ENCODE peak calls at places on chromosomes 2 and 18, in eight cellular contexts. One of them, this sample, is unnamed.

GRCh38 chr2:12381543-12382323 is 335.0 kb upstream of the TRIB2 start:
- DNase-seq in HFFc6: no peak
- DNase-seq in stimulated activated CD4-positive, alpha-beta T cell treated with anti-CD3 and anti-CD28 coated beads, TNF-alpha, amount 100 ng/mL, for 24 hours: no peak
- DNase-seq in activated CD4-positive, alpha-beta T cell treated with anti-CD3 and anti-CD28 coated beads, Interleukin-2, amount 10 ng/mL, durations not matched to agents 24 days and 14 days: no peak
- DNase-seq in sciatic nerve: no peak
- DNase-seq in endodermal cell: peak
- DNase-seq in AG08396: no peak
- DNase-seq in small intestine: no peak
- DNase-seq in this sample: no peak

GRCh38 chr2:24421668-24422067 is 61.3 kb upstream of the ITSN2 start:
- DNase-seq in HFFc6: peak
- DNase-seq in stimulated activated CD4-positive, alpha-beta T cell treated with anti-CD3 and anti-CD28 coated beads, TNF-alpha, amount 100 ng/mL, for 24 hours: peak
- DNase-seq in activated CD4-positive, alpha-beta T cell treated with anti-CD3 and anti-CD28 coated beads, Interleukin-2, amount 10 ng/mL, durations not matched to agents 24 days and 14 days: peak
- DNase-seq in sciatic nerve: peak
- DNase-seq in endodermal cell: peak
- DNase-seq in AG08396: peak
- DNase-seq in small intestine: peak
- DNase-seq in this sample: no peak

GRCh38 chr18:54269924-54270844 is 867 bp downstream of the POLI start:
- DNase-seq in HFFc6: peak
- DNase-seq in stimulated activated CD4-positive, alpha-beta T cell treated with anti-CD3 and anti-CD28 coated beads, TNF-alpha, amount 100 ng/mL, for 24 hours: no peak
- DNase-seq in activated CD4-positive, alpha-beta T cell treated with anti-CD3 and anti-CD28 coated beads, Interleukin-2, amount 10 ng/mL, durations not matched to agents 24 days and 14 days: peak
- DNase-seq in sciatic nerve: no peak
- DNase-seq in endodermal cell: peak
- DNase-seq in AG08396: peak
- DNase-seq in small intestine: peak
- DNase-seq in this sample: peak

GRCh38 chr18:78769502-78770113 is 210.0 kb upstream of the SALL3 start:
- DNase-seq in HFFc6: no peak
- DNase-seq in stimulated activated CD4-positive, alpha-beta T cell treated with anti-CD3 and anti-CD28 coated beads, TNF-alpha, amount 100 ng/mL, for 24 hours: no peak
- DNase-seq in activated CD4-positive, alpha-beta T cell treated with anti-CD3 and anti-CD28 coated beads, Interleukin-2, amount 10 ng/mL, durations not matched to agents 24 days and 14 days: no peak
- DNase-seq in sciatic nerve: no peak
- DNase-seq in endodermal cell: no peak
- DNase-seq in AG08396: no peak
- DNase-seq in small intestine: no peak
- DNase-seq in this sample: no peak

GRCh38 chr2:173574713-173575112 is 220.0 kb downstream of the CDCA7 start:
- DNase-seq in HFFc6: peak
- DNase-seq in stimulated activated CD4-positive, alpha-beta T cell treated with anti-CD3 and anti-CD28 coated beads, TNF-alpha, amount 100 ng/mL, for 24 hours: no peak
- DNase-seq in activated CD4-positive, alpha-beta T cell treated with anti-CD3 and anti-CD28 coated beads, Interleukin-2, amount 10 ng/mL, durations not matched to agents 24 days and 14 days: no peak
- DNase-seq in sciatic nerve: no peak
- DNase-seq in endodermal cell: no peak
- DNase-seq in AG08396: no peak
- DNase-seq in small intestine: no peak
- DNase-seq in this sample: no peak

GRCh38 chr2:26504002-26504401 is 26.1 kb upstream of the OTOF start:
- DNase-seq in HFFc6: no peak
- DNase-seq in stimulated activated CD4-positive, alpha-beta T cell treated with anti-CD3 and anti-CD28 coated beads, TNF-alpha, amount 100 ng/mL, for 24 hours: no peak
- DNase-seq in activated CD4-positive, alpha-beta T cell treated with anti-CD3 and anti-CD28 coated beads, Interleukin-2, amount 10 ng/mL, durations not matched to agents 24 days and 14 days: no peak
- DNase-seq in sciatic nerve: no peak
- DNase-seq in endodermal cell: peak
- DNase-seq in AG08396: no peak
- DNase-seq in small intestine: no peak
- DNase-seq in this sample: no peak

GRCh38 chr2:2291500-2292260 is 39.4 kb downstream of the MYT1L start:
- DNase-seq in HFFc6: no peak
- DNase-seq in stimulated activated CD4-positive, alpha-beta T cell treated with anti-CD3 and anti-CD28 coated beads, TNF-alpha, amount 100 ng/mL, for 24 hours: no peak
- DNase-seq in activated CD4-positive, alpha-beta T cell treated with anti-CD3 and anti-CD28 coated beads, Interleukin-2, amount 10 ng/mL, durations not matched to agents 24 days and 14 days: no peak
- DNase-seq in sciatic nerve: no peak
- DNase-seq in endodermal cell: peak
- DNase-seq in AG08396: peak
- DNase-seq in small intestine: no peak
- DNase-seq in this sample: peak

GRCh38 chr2:951224-952006 is 766 bp downstream of the SNTG2 start:
- DNase-seq in HFFc6: no peak
- DNase-seq in stimulated activated CD4-positive, alpha-beta T cell treated with anti-CD3 and anti-CD28 coated beads, TNF-alpha, amount 100 ng/mL, for 24 hours: no peak
- DNase-seq in activated CD4-positive, alpha-beta T cell treated with anti-CD3 and anti-CD28 coated beads, Interleukin-2, amount 10 ng/mL, durations not matched to agents 24 days and 14 days: no peak
- DNase-seq in sciatic nerve: no peak
- DNase-seq in endodermal cell: peak
- DNase-seq in AG08396: peak
- DNase-seq in small intestine: no peak
- DNase-seq in this sample: no peak

GRCh38 chr2:234826676-234827075 is 125.1 kb upstream of the SH3BP4 start:
- DNase-seq in HFFc6: no peak
- DNase-seq in stimulated activated CD4-positive, alpha-beta T cell treated with anti-CD3 and anti-CD28 coated beads, TNF-alpha, amount 100 ng/mL, for 24 hours: no peak
- DNase-seq in activated CD4-positive, alpha-beta T cell treated with anti-CD3 and anti-CD28 coated beads, Interleukin-2, amount 10 ng/mL, durations not matched to agents 24 days and 14 days: no peak
- DNase-seq in sciatic nerve: no peak
- DNase-seq in endodermal cell: no peak
- DNase-seq in AG08396: no peak
- DNase-seq in small intestine: no peak
- DNase-seq in this sample: no peak

GRCh38 chr2:212712466-212712865 is 173.9 kb upstream of the ERBB4 start:
- DNase-seq in HFFc6: no peak
- DNase-seq in stimulated activated CD4-positive, alpha-beta T cell treated with anti-CD3 and anti-CD28 coated beads, TNF-alpha, amount 100 ng/mL, for 24 hours: no peak
- DNase-seq in activated CD4-positive, alpha-beta T cell treated with anti-CD3 and anti-CD28 coated beads, Interleukin-2, amount 10 ng/mL, durations not matched to agents 24 days and 14 days: no peak
- DNase-seq in sciatic nerve: no peak
- DNase-seq in endodermal cell: no peak
- DNase-seq in AG08396: no peak
- DNase-seq in small intestine: no peak
- DNase-seq in this sample: no peak

This sample was measured in H54.